ENCODE peak calls at places on chromosomes 7 and 10, in five cellular contexts. M is neural progenitor cell, Z is MM.1S, K is PC-3, V is GM23338. Y is an unnamed sample.

GRCh38 chr10:52447931-52448353 is 133.9 kb downstream of the DKK1 start:
- DNase-seq in K (peak; percentile 67), Z (no peak), V (no peak), M (no peak), Y (peak; percentile 38)

GRCh38 chr7:84372712-84373111 is 178.1 kb upstream of the SEMA3A start:
- DNase-seq in K (no peak), V (no peak), M (no peak), Z (no peak), Y (peak; percentile 47)

GRCh38 chr7:12970626-12971025 is 283.2 kb downstream of the ARL4A start:
- DNase-seq in Z (no peak), M (peak; percentile 26), K (no peak), V (no peak), Y (no peak)

GRCh38 chr10:114526112-114526496 is 121.8 kb upstream of the AFAP1L2 start:
- DNase-seq in V (no peak), K (no peak), Z (peak; percentile 72), M (no peak), Y (no peak)

GRCh38 chr10:110156046-110156445 is 51.4 kb upstream of the MXI1 start:
- DNase-seq in V (no peak), M (no peak), K (no peak), Z (no peak), Y (no peak)

GRCh38 chr10:11573497-11573896 is 38.0 kb downstream of the USP6NL start:
- DNase-seq in M (peak; percentile 41), Z (no peak), K (no peak), V (no peak), Y (peak; percentile 70)

GRCh38 chr7:43220250-43220649 is 107.8 kb downstream of the HECW1 start:
- DNase-seq in M (no peak), V (no peak), K (peak; percentile 30), Z (no peak), Y (peak; percentile 89)

GRCh38 chr10:53140516-53140915 is 367.9 kb upstream of the MBL2 start:
- DNase-seq in V (no peak), Z (no peak), K (peak; percentile 94), M (no peak), Y (peak; percentile 62)

GRCh38 chr10:61262486-61263261 is 190.5 kb downstream of the TMEM26 start:
- DNase-seq in K (peak; percentile 77), Z (no peak), V (no peak), M (no peak), Y (peak; percentile 82)

GRCh38 chr7:38294926-38295325 is 21.5 kb upstream of the TARP start:
- DNase-seq in K (no peak), M (no peak), V (no peak), Z (no peak), Y (no peak)

GRCh38 chr7:54859066-54859465 is 100.1 kb upstream of the SEC61G start:
- DNase-seq in V (no peak), K (no peak), M (no peak), Z (no peak), Y (no peak)

GRCh38 chr10:1368772-1369171 is 312.6 kb downstream of the WDR37 start:
- DNase-seq in V (peak; percentile 86), Z (no peak), M (peak; percentile 83), K (peak; percentile 18), Y (peak; percentile 9)

GRCh38 chr10:113557389-113558321 is 4.8 kb downstream of the HABP2 start:
- DNase-seq in Z (no peak), M (peak; percentile 60), K (no peak), V (peak; percentile 61), Y (no peak)

GRCh38 chr10:118900617-118901016 is 128.9 kb upstream of the NANOS1 start:
- DNase-seq in Z (no peak), V (peak; percentile 4), M (peak; percentile 78), K (no peak), Y (no peak)

GRCh38 chr7:7292085-7292484 is 109.7 kb downstream of the C1GALT1 start:
- DNase-seq in M (no peak), K (no peak), Z (peak; percentile 66), V (no peak), Y (no peak)

GRCh38 chr7:151080522-151081169 is at the start of gene FASTK:
- DNase-seq in V (peak; percentile 94), K (peak; percentile 94), M (peak; percentile 96), Z (peak; percentile 97), Y (peak; percentile 99)

GRCh38 chr7:84271550-84271949 is 77.0 kb upstream of the SEMA3A start:
- DNase-seq in Z (no peak), K (no peak), V (no peak), M (no peak), Y (peak; percentile 68)

GRCh38 chr7:33062023-33062781 is at the start of gene NT5C3A:
- DNase-seq in Z (peak; percentile 48), V (peak; percentile 64), M (peak; percentile 71), K (peak; percentile 35), Y (peak; percentile 68)

GRCh38 chr10:110172155-110172554 is 35.2 kb upstream of the MXI1 start:
- DNase-seq in K (peak; percentile 74), Z (no peak), V (no peak), M (no peak), Y (peak; percentile 28)

GRCh38 chr10:92569071-92569470 is 4.8 kb downstream of the IDE start:
- DNase-seq in K (no peak), M (no peak), V (no peak), Z (no peak), Y (no peak)

GRCh38 chr7:157819517-157819807 is 482.7 kb downstream of the DNAJB6 start:
- DNase-seq in K (no peak), V (no peak), M (no peak), Z (no peak), Y (no peak)

GRCh38 chr10:68331455-68332258 is at the start of gene HNRNPH3:
- DNase-seq in V (peak; percentile 99), K (peak; percentile 100), M (peak; percentile 100), Z (peak; percentile 98), Y (peak; percentile 100)

GRCh38 chr10:52706347-52707070 is 66.1 kb downstream of the MBL2 start:
- DNase-seq in V (no peak), K (no peak), M (no peak), Z (no peak), Y (peak; percentile 85)

GRCh38 chr10:34078798-34079470 is 736.2 kb downstream of the PARD3 start:
- DNase-seq in V (no peak), Z (no peak), M (no peak), K (no peak), Y (peak; percentile 97)

GRCh38 chr10:78543026-78543748 is 509.5 kb downstream of the RPS24 start:
- DNase-seq in Z (no peak), M (no peak), V (no peak), K (no peak), Y (no peak)

GRCh38 chr7:40483630-40484029 is 348.8 kb downstream of the SUGCT start:
- DNase-seq in V (no peak), M (no peak), K (peak; percentile 36), Z (no peak), Y (peak; percentile 40)

GRCh38 chr10:75399461-75400162 is 2.0 kb downstream of the ZNF503 start:
- DNase-seq in M (peak; percentile 87), K (peak; percentile 95), Z (peak; percentile 70), V (peak; percentile 82), Y (peak; percentile 90)

DNA sequence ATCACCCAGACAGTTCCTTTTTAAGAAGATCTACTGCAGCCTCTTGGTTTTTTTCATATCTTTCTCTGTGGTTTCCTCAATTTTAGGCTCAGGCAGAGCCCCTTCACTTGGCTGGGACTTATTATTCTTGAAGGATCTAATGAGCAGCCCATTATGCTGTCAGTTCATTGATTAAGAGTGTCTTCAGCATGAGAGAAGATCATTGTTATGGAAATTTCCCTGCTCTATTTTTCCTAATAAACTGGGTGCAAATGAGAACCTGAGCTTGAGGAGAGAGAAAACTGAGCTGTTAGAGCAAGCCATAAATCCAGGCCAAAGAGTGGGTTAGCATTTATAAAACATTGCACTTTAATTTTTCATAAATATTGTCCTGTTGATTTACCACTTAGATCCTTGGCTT is 146.5 kb downstream of the SEC23IP start:
- DNase-seq in V (no peak), M (no peak), K (no peak), Z (no peak), Y (no peak)
- H3F3A ChIP-seq in V (no peaks in the 10 kb centered on the region), M (peaks cover 15% of the 10 kb centered on the region), K (no peaks in the 10 kb centered on the region), Z (no peaks in the 10 kb centered on the region), Y (no peaks in the 10 kb centered on the region)

GRCh38 chr10:100653238-100653956 is 92.0 kb upstream of the PAX2 start:
- DNase-seq in Z (no peak), V (no peak), K (no peak), M (no peak), Y (no peak)
- TF ChIP-seq EZH2 in Z (no peak), V (no peak), K (no peak), M (no peak), Y (no peak)

GRCh38 chr7:26191974-26192479 is 8.5 kb downstream of the HNRNPA2B1 start:
- DNase-seq in K (no peak), M (no peak), V (no peak), Z (no peak), Y (no peak)
- H3F3A ChIP-seq in K (peaks cover 75% of the 10 kb centered on the region), M (peaks cover 98% of the 10 kb centered on the region), V (peaks cover 78% of the 10 kb centered on the region), Z (peaks cover 95% of the 10 kb centered on the region), Y (peaks cover 94% of the 10 kb centered on the region)

GRCh38 chr10:117134084-117135025 is 3.7 kb downstream of the VAX1 start:
- DNase-seq in Z (no peak), K (no peak), M (peak; percentile 82), V (peak; percentile 56), Y (peak; percentile 41)
- TF ChIP-seq EZH2 in Z (no peak), K (no peak), M (peak; percentile 94), V (peak; percentile 92), Y (no peak)

GRCh38 chr7:101104193-101104713 is 19.0 kb downstream of the TRIM56 start:
- DNase-seq in Z (no peak), M (no peak), V (no peak), K (no peak), Y (no peak)
- H3F3A ChIP-seq in Z (no peaks in the 10 kb centered on the region), M (peaks cover 9% of the 10 kb centered on the region), V (peaks cover 12% of the 10 kb centered on the region), K (no peaks in the 10 kb centered on the region), Y (peaks cover 20% of the 10 kb centered on the region)

DNA sequence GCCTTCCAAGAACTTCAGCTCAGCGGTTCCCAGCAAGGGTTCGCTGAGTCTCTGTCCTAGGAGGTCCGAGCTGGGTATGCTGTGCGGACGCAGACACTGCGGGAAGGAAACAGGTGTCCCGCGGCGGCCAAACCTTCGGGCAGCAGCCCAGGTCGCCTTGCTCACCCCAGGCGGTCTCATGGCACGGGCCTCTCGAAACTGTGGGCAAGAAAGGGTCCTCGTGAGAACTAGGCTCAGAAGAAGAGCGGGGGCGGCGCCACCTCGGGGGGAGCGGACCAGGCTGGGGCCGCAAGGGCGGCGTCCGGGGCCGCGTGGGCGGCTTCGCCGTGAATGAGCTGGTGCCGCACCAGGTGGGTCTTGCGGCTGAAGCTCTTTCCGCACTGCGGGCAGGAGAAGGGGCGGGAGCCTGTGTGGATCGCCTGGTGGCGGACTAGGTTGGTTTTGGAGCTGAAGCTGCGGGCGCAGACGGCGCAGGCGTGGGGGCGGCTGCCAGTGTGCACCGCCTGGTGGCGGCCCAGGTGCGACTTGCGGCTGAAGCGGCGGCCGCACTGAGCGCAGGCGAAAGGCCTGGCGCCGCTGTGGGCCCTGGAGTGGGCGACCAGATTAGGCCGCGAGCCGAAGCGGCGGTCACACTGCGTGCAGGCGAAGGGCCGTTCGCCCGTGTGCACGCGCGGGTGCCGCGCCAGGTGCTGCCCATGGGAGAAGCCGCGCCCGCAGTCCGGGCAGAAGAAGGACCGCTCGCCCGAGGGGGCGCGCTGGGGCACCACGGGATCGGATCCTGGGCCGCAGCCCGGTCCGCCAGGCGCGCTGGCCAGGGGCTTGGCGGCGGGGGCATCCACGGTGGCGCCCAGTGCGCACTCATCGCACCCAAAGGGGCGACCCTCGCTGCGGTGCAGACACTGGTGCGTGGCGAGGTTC is 8.6 kb downstream of the ZNF467 start:
- DNase-seq in M (peak; percentile 87), Z (no peak), V (peak; percentile 76), K (no peak), Y (no peak)
- TF ChIP-seq EZH2 in M (peak; percentile 99), Z (no peak), V (peak; percentile 96), K (no peak), Y (no peak)

Y was measured in GM23248.